ENCODE peak calls at places on chromosomes 6 and 20, in eight cellular contexts. R is GDM1; L is kidney tubule cell; H is amniotic stem cell; Z is activated CD4-positive, CD25-positive, alpha-beta regulatory T cell; J is NCI-H1105 treated with DMSO at 0.1 percent for 48 hours; M is pancreas; E is mesothelial cell of epicardium. U is an unnamed sample.

GRCh38 chr20:34300809-34301586 is 2.2 kb downstream of the AHCY start:
- DNase-seq in R (no peak), L (no peak), J (no peak), E (no peak), M (no peak), H (no peak), Z (no peak), U (no peak)

GRCh38 chr6:170072246-170072645 is 218.6 kb downstream of the DLL1 start:
- DNase-seq in M (no peak), J (no peak), H (no peak), E (no peak), R (no peak), L (no peak), Z (no peak), U (no peak)

GRCh38 chr20:32898721-32899120 is 40.0 kb downstream of the EFCAB8 start:
- DNase-seq in J (no peak), Z (no peak), M (no peak), R (no peak), L (peak), H (peak), E (no peak), U (no peak)

GRCh38 chr6:31740397-31741223 is 805 bp downstream of the MSH5 start:
- DNase-seq in M (no peak), R (peak), Z (no peak), H (no peak), E (no peak), L (peak), J (no peak), U (no peak)

GRCh38 chr6:110683236-110683635 is 132.0 kb downstream of the CDK19 start:
- DNase-seq in E (no peak), H (no peak), L (no peak), R (no peak), Z (no peak), J (no peak), M (no peak), U (no peak)

GRCh38 chr6:8627085-8627861 is 191.9 kb upstream of the SLC35B3 start:
- DNase-seq in R (no peak), J (no peak), H (peak), E (no peak), Z (no peak), L (peak), M (no peak), U (no peak)

GRCh38 chr6:54805077-54805476 is 41.5 kb upstream of the FAM83B start:
- DNase-seq in R (no peak), Z (no peak), H (no peak), L (no peak), E (no peak), M (no peak), J (no peak), U (no peak)

GRCh38 chr6:169620171-169621125 is 81.4 kb downstream of the WDR27 start:
- DNase-seq in M (no peak), Z (no peak), R (no peak), L (peak), H (no peak), J (no peak), E (no peak), U (no peak)

GRCh38 chr6:11058406-11058805 is 14.3 kb upstream of the ELOVL2 start:
- DNase-seq in R (no peak), J (no peak), M (no peak), Z (no peak), E (no peak), H (no peak), L (no peak), U (no peak)

GRCh38 chr20:14992961-14993360 is 655.5 kb upstream of the FLRT3 start:
- DNase-seq in L (no peak), H (no peak), Z (no peak), J (peak), E (no peak), M (no peak), R (no peak), U (no peak)